ENCODE peak calls at places on chromosome 22, in ten cellular contexts. One of them, this sample, is unnamed.

GRCh38 chr22:26086359-26086758 is 82.9 kb upstream of the SEZ6L start:
- DNase-seq in IMR-90: no peak
- DNase-seq in lower leg skin: no peak
- DNase-seq in suprapubic skin: no peak
- DNase-seq in adrenal gland: no peak
- DNase-seq in heart left ventricle: no peak
- DNase-seq in Peyer's patch: no peak
- DNase-seq in body of pancreas: no peak
- DNase-seq in tibial nerve: no peak
- DNase-seq in breast epithelium: no peak
- DNase-seq in this sample: no peak

GRCh38 chr22:45314054-45314721 is 4.5 kb downstream of the FAM118A start:
- DNase-seq in IMR-90: no peak
- DNase-seq in lower leg skin: no peak
- DNase-seq in suprapubic skin: no peak
- DNase-seq in adrenal gland: no peak
- DNase-seq in heart left ventricle: no peak
- DNase-seq in Peyer's patch: no peak
- DNase-seq in body of pancreas: no peak
- DNase-seq in tibial nerve: no peak
- DNase-seq in breast epithelium: no peak
- DNase-seq in this sample: no peak

GRCh38 chr22:36369004-36369921 is 18.5 kb downstream of the MYH9 start:
- DNase-seq in IMR-90: peak
- DNase-seq in lower leg skin: no peak
- DNase-seq in suprapubic skin: no peak
- DNase-seq in adrenal gland: no peak
- DNase-seq in heart left ventricle: no peak
- DNase-seq in Peyer's patch: no peak
- DNase-seq in body of pancreas: no peak
- DNase-seq in tibial nerve: no peak
- DNase-seq in breast epithelium: no peak
- DNase-seq in this sample: no peak

GRCh38 chr22:50314455-50315288 is 7.2 kb upstream of the PLXNB2 start:
- DNase-seq in IMR-90: no peak
- DNase-seq in lower leg skin: no peak
- DNase-seq in suprapubic skin: no peak
- DNase-seq in adrenal gland: peak
- DNase-seq in heart left ventricle: peak
- DNase-seq in Peyer's patch: peak
- DNase-seq in body of pancreas: no peak
- DNase-seq in tibial nerve: no peak
- DNase-seq in breast epithelium: no peak
- DNase-seq in this sample: no peak

GRCh38 chr22:48748860-48749554 is 1078.7 kb downstream of the BRD1 start:
- DNase-seq in IMR-90: no peak
- DNase-seq in lower leg skin: peak
- DNase-seq in suprapubic skin: peak
- DNase-seq in adrenal gland: no peak
- DNase-seq in heart left ventricle: no peak
- DNase-seq in Peyer's patch: no peak
- DNase-seq in body of pancreas: no peak
- DNase-seq in tibial nerve: no peak
- DNase-seq in breast epithelium: peak
- DNase-seq in this sample: no peak

GRCh38 chr22:46062232-46062615 is 85.3 kb upstream of the WNT7B start:
- DNase-seq in IMR-90: no peak
- DNase-seq in lower leg skin: peak
- DNase-seq in suprapubic skin: no peak
- DNase-seq in adrenal gland: no peak
- DNase-seq in heart left ventricle: no peak
- DNase-seq in Peyer's patch: no peak
- DNase-seq in body of pancreas: no peak
- DNase-seq in tibial nerve: no peak
- DNase-seq in breast epithelium: no peak
- DNase-seq in this sample: no peak

GRCh38 chr22:46596032-46596441 is 24.1 kb upstream of the GRAMD4 start:
- DNase-seq in IMR-90: no peak
- DNase-seq in lower leg skin: no peak
- DNase-seq in suprapubic skin: no peak
- DNase-seq in adrenal gland: peak
- DNase-seq in heart left ventricle: no peak
- DNase-seq in Peyer's patch: no peak
- DNase-seq in body of pancreas: peak
- DNase-seq in tibial nerve: peak
- DNase-seq in breast epithelium: no peak
- DNase-seq in this sample: peak

GRCh38 chr22:43540570-43540969 is 128.8 kb downstream of the MPPED1 start:
- DNase-seq in IMR-90: no peak
- DNase-seq in lower leg skin: peak
- DNase-seq in suprapubic skin: peak
- DNase-seq in adrenal gland: no peak
- DNase-seq in heart left ventricle: no peak
- DNase-seq in Peyer's patch: no peak
- DNase-seq in body of pancreas: no peak
- DNase-seq in tibial nerve: no peak
- DNase-seq in breast epithelium: no peak
- DNase-seq in this sample: no peak

GRCh38 chr22:43126506-43127165 is 16.1 kb downstream of the BIK start:
- DNase-seq in IMR-90: peak
- DNase-seq in lower leg skin: no peak
- DNase-seq in suprapubic skin: no peak
- DNase-seq in adrenal gland: no peak
- DNase-seq in heart left ventricle: no peak
- DNase-seq in Peyer's patch: no peak
- DNase-seq in body of pancreas: peak
- DNase-seq in tibial nerve: no peak
- DNase-seq in breast epithelium: no peak
- DNase-seq in this sample: no peak

GRCh38 chr22:49156662-49157285 is 670.9 kb downstream of the BRD1 start:
- DNase-seq in IMR-90: no peak
- DNase-seq in lower leg skin: no peak
- DNase-seq in suprapubic skin: peak
- DNase-seq in adrenal gland: no peak
- DNase-seq in heart left ventricle: no peak
- DNase-seq in Peyer's patch: no peak
- DNase-seq in body of pancreas: peak
- DNase-seq in tibial nerve: no peak
- DNase-seq in breast epithelium: no peak
- DNase-seq in this sample: no peak

GRCh38 chr22:49928571-49929552 is 10.4 kb downstream of the CRELD2 start:
- DNase-seq in IMR-90: no peak
- DNase-seq in lower leg skin: no peak
- DNase-seq in suprapubic skin: no peak
- DNase-seq in adrenal gland: no peak
- DNase-seq in heart left ventricle: no peak
- DNase-seq in Peyer's patch: no peak
- DNase-seq in body of pancreas: no peak
- DNase-seq in tibial nerve: no peak
- DNase-seq in breast epithelium: no peak
- DNase-seq in this sample: no peak

GRCh38 chr22:35742342-35743100 is 24.8 kb downstream of the APOL5 start:
- DNase-seq in IMR-90: peak
- DNase-seq in lower leg skin: no peak
- DNase-seq in suprapubic skin: no peak
- DNase-seq in adrenal gland: no peak
- DNase-seq in heart left ventricle: no peak
- DNase-seq in Peyer's patch: no peak
- DNase-seq in body of pancreas: no peak
- DNase-seq in tibial nerve: no peak
- DNase-seq in breast epithelium: no peak
- DNase-seq in this sample: no peak

GRCh38 chr22:25829237-25829636 is 87.2 kb downstream of the MYO18B start:
- DNase-seq in IMR-90: no peak
- DNase-seq in lower leg skin: no peak
- DNase-seq in suprapubic skin: no peak
- DNase-seq in adrenal gland: no peak
- DNase-seq in heart left ventricle: no peak
- DNase-seq in Peyer's patch: no peak
- DNase-seq in body of pancreas: no peak
- DNase-seq in tibial nerve: no peak
- DNase-seq in breast epithelium: peak
- DNase-seq in this sample: no peak

GRCh38 chr22:29457730-29458129 is 19.3 kb downstream of the RFPL1 start:
- DNase-seq in IMR-90: peak
- DNase-seq in lower leg skin: no peak
- DNase-seq in suprapubic skin: no peak
- DNase-seq in adrenal gland: no peak
- DNase-seq in heart left ventricle: no peak
- DNase-seq in Peyer's patch: no peak
- DNase-seq in body of pancreas: no peak
- DNase-seq in tibial nerve: no peak
- DNase-seq in breast epithelium: no peak
- DNase-seq in this sample: no peak

GRCh38 chr22:24703101-24703500 is 71.4 kb downstream of the PIWIL3 start:
- DNase-seq in IMR-90: peak
- DNase-seq in lower leg skin: no peak
- DNase-seq in suprapubic skin: no peak
- DNase-seq in adrenal gland: peak
- DNase-seq in heart left ventricle: peak
- DNase-seq in Peyer's patch: no peak
- DNase-seq in body of pancreas: peak
- DNase-seq in tibial nerve: no peak
- DNase-seq in breast epithelium: no peak
- DNase-seq in this sample: no peak

GRCh38 chr22:41229215-41229614 is 11.5 kb downstream of the CHADL start:
- DNase-seq in IMR-90: no peak
- DNase-seq in lower leg skin: no peak
- DNase-seq in suprapubic skin: no peak
- DNase-seq in adrenal gland: no peak
- DNase-seq in heart left ventricle: no peak
- DNase-seq in Peyer's patch: no peak
- DNase-seq in body of pancreas: no peak
- DNase-seq in tibial nerve: no peak
- DNase-seq in breast epithelium: no peak
- DNase-seq in this sample: no peak

GRCh38 chr22:41222846-41223507 is 17.8 kb downstream of the CHADL start:
- DNase-seq in IMR-90: no peak
- DNase-seq in lower leg skin: no peak
- DNase-seq in suprapubic skin: no peak
- DNase-seq in adrenal gland: no peak
- DNase-seq in heart left ventricle: no peak
- DNase-seq in Peyer's patch: no peak
- DNase-seq in body of pancreas: no peak
- DNase-seq in tibial nerve: no peak
- DNase-seq in breast epithelium: no peak
- DNase-seq in this sample: no peak

GRCh38 chr22:41226728-41227655 is 13.7 kb downstream of the CHADL start:
- DNase-seq in IMR-90: no peak
- DNase-seq in lower leg skin: no peak
- DNase-seq in suprapubic skin: no peak
- DNase-seq in adrenal gland: peak
- DNase-seq in heart left ventricle: no peak
- DNase-seq in Peyer's patch: no peak
- DNase-seq in body of pancreas: no peak
- DNase-seq in tibial nerve: no peak
- DNase-seq in breast epithelium: no peak
- DNase-seq in this sample: peak

GRCh38 chr22:41217553-41218157 is 12.5 kb downstream of the L3MBTL2 start:
- DNase-seq in IMR-90: peak
- DNase-seq in lower leg skin: peak
- DNase-seq in suprapubic skin: no peak
- DNase-seq in adrenal gland: peak
- DNase-seq in heart left ventricle: peak
- DNase-seq in Peyer's patch: peak
- DNase-seq in body of pancreas: peak
- DNase-seq in tibial nerve: peak
- DNase-seq in breast epithelium: no peak
- DNase-seq in this sample: peak

GRCh38 chr22:41223535-41223934 is 17.2 kb downstream of the CHADL start:
- DNase-seq in IMR-90: no peak
- DNase-seq in lower leg skin: no peak
- DNase-seq in suprapubic skin: no peak
- DNase-seq in adrenal gland: no peak
- DNase-seq in heart left ventricle: no peak
- DNase-seq in Peyer's patch: no peak
- DNase-seq in body of pancreas: no peak
- DNase-seq in tibial nerve: no peak
- DNase-seq in breast epithelium: no peak
- DNase-seq in this sample: no peak
- TF ChIP-seq POLR2A in IMR-90: no peak
- TF ChIP-seq POLR2A in lower leg skin: no peak
- TF ChIP-seq POLR2A in suprapubic skin: no peak
- TF ChIP-seq POLR2A in adrenal gland: no peak
- TF ChIP-seq POLR2A in heart left ventricle: no peak
- TF ChIP-seq POLR2A in Peyer's patch: no peak
- TF ChIP-seq POLR2A in body of pancreas: no peak
- TF ChIP-seq POLR2A in tibial nerve: no peak
- TF ChIP-seq POLR2A in breast epithelium: no peak
- TF ChIP-seq POLR2A in this sample: no peak

GRCh38 chr22:32801436-32802290 is at the start of gene TIMP3:
- DNase-seq in IMR-90: peak
- DNase-seq in lower leg skin: peak
- DNase-seq in suprapubic skin: peak
- DNase-seq in adrenal gland: peak
- DNase-seq in heart left ventricle: peak
- DNase-seq in Peyer's patch: peak
- DNase-seq in body of pancreas: peak
- DNase-seq in tibial nerve: peak
- DNase-seq in breast epithelium: peak
- DNase-seq in this sample: peak
- TF ChIP-seq POLR2A in IMR-90: peak
- TF ChIP-seq POLR2A in lower leg skin: peak
- TF ChIP-seq POLR2A in suprapubic skin: peak
- TF ChIP-seq POLR2A in adrenal gland: peak
- TF ChIP-seq POLR2A in heart left ventricle: peak
- TF ChIP-seq POLR2A in Peyer's patch: peak
- TF ChIP-seq POLR2A in body of pancreas: peak
- TF ChIP-seq POLR2A in tibial nerve: peak
- TF ChIP-seq POLR2A in breast epithelium: peak
- TF ChIP-seq POLR2A in this sample: peak

DNA sequence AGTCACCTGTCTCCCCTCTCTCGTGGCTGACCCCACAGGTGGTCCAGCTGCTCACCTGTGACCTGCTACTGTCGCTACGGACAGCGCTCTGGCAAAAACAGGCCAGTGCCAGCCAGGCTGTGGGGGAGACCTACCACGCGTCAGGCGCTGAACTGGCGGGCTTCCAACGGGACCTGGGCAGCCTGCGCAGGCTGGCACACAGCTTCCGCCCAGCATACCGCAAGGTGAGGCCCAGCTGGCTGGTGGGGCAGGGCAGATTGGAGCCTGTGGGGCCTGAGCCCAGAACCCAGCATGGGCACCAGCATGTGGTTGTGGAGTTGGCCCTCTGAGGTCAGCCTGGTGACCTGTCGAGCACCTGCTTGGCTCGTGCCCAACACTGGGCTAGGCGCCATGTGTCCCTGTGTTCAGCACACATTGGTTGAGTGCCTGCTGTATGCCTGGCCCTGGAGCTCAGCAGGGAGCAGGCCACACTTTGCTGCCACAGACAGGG is 11.9 kb downstream of the SHISA8 start:
- DNase-seq in IMR-90: no peak
- DNase-seq in lower leg skin: no peak
- DNase-seq in suprapubic skin: no peak
- DNase-seq in adrenal gland: peak
- DNase-seq in heart left ventricle: peak
- DNase-seq in Peyer's patch: no peak
- DNase-seq in body of pancreas: peak
- DNase-seq in tibial nerve: no peak
- DNase-seq in breast epithelium: no peak
- DNase-seq in this sample: peak
- TF ChIP-seq POLR2A in IMR-90: no peak
- TF ChIP-seq POLR2A in lower leg skin: no peak
- TF ChIP-seq POLR2A in suprapubic skin: no peak
- TF ChIP-seq POLR2A in adrenal gland: no peak
- TF ChIP-seq POLR2A in heart left ventricle: no peak
- TF ChIP-seq POLR2A in Peyer's patch: no peak
- TF ChIP-seq POLR2A in body of pancreas: no peak
- TF ChIP-seq POLR2A in tibial nerve: no peak
- TF ChIP-seq POLR2A in breast epithelium: no peak
- TF ChIP-seq POLR2A in this sample: peak

GRCh38 chr22:17419348-17419747 is 50.1 kb downstream of the CECR2 start:
- DNase-seq in IMR-90: no peak
- DNase-seq in lower leg skin: no peak
- DNase-seq in suprapubic skin: no peak
- DNase-seq in adrenal gland: no peak
- DNase-seq in heart left ventricle: no peak
- DNase-seq in Peyer's patch: no peak
- DNase-seq in body of pancreas: no peak
- DNase-seq in tibial nerve: no peak
- DNase-seq in breast epithelium: no peak
- DNase-seq in this sample: no peak
- TF ChIP-seq POLR2A in IMR-90: no peak
- TF ChIP-seq POLR2A in lower leg skin: no peak
- TF ChIP-seq POLR2A in suprapubic skin: no peak
- TF ChIP-seq POLR2A in adrenal gland: no peak
- TF ChIP-seq POLR2A in heart left ventricle: no peak
- TF ChIP-seq POLR2A in Peyer's patch: no peak
- TF ChIP-seq POLR2A in body of pancreas: no peak
- TF ChIP-seq POLR2A in tibial nerve: no peak
- TF ChIP-seq POLR2A in breast epithelium: no peak
- TF ChIP-seq POLR2A in this sample: no peak

This sample was measured in gastrocnemius medialis.